ENCODE peak calls at places on chromosomes 5 and 9, in eight cellular contexts. One of them, this sample, is unnamed.

GRCh38 chr5:112210430-112211005 is 208.6 kb downstream of the EPB41L4A start:
- DNase-seq in choroid plexus epithelial cell: peak
- DNase-seq in LoVo: peak
- DNase-seq in DMS79 treated with DMSO at 0.1 percent for 48 hours: peak
- DNase-seq in AG04450: no peak
- DNase-seq in HTR-8/SVneo: peak
- DNase-seq in NCI-H69: peak
- DNase-seq in GM03348: peak
- DNase-seq in this sample: no peak

GRCh38 chr5:31581498-31582099 is 49.5 kb downstream of the C5orf22 start:
- DNase-seq in choroid plexus epithelial cell: peak
- DNase-seq in LoVo: peak
- DNase-seq in DMS79 treated with DMSO at 0.1 percent for 48 hours: peak
- DNase-seq in AG04450: no peak
- DNase-seq in HTR-8/SVneo: peak
- DNase-seq in NCI-H69: peak
- DNase-seq in GM03348: peak
- DNase-seq in this sample: peak

GRCh38 chr9:102049586-102050246 is 311.3 kb upstream of the GRIN3A start:
- DNase-seq in choroid plexus epithelial cell: no peak
- DNase-seq in LoVo: no peak
- DNase-seq in DMS79 treated with DMSO at 0.1 percent for 48 hours: no peak
- DNase-seq in AG04450: no peak
- DNase-seq in HTR-8/SVneo: no peak
- DNase-seq in NCI-H69: no peak
- DNase-seq in GM03348: no peak
- DNase-seq in this sample: no peak

GRCh38 chr5:134215757-134216156 is 10.1 kb downstream of the PPP2CA start:
- DNase-seq in choroid plexus epithelial cell: no peak
- DNase-seq in LoVo: no peak
- DNase-seq in DMS79 treated with DMSO at 0.1 percent for 48 hours: no peak
- DNase-seq in AG04450: no peak
- DNase-seq in HTR-8/SVneo: no peak
- DNase-seq in NCI-H69: no peak
- DNase-seq in GM03348: no peak
- DNase-seq in this sample: no peak

GRCh38 chr5:29963956-29964355 is 1229.5 kb upstream of the CDH6 start:
- DNase-seq in choroid plexus epithelial cell: peak
- DNase-seq in LoVo: no peak
- DNase-seq in DMS79 treated with DMSO at 0.1 percent for 48 hours: no peak
- DNase-seq in AG04450: no peak
- DNase-seq in HTR-8/SVneo: no peak
- DNase-seq in NCI-H69: no peak
- DNase-seq in GM03348: no peak
- DNase-seq in this sample: no peak

GRCh38 chr5:126972062-126972895 is 58.1 kb downstream of the MARCHF3 start:
- DNase-seq in choroid plexus epithelial cell: peak
- DNase-seq in LoVo: no peak
- DNase-seq in DMS79 treated with DMSO at 0.1 percent for 48 hours: no peak
- DNase-seq in AG04450: no peak
- DNase-seq in HTR-8/SVneo: no peak
- DNase-seq in NCI-H69: peak
- DNase-seq in GM03348: no peak
- DNase-seq in this sample: no peak

GRCh38 chr9:97318433-97318832 is 11.0 kb downstream of the CCDC180 start:
- DNase-seq in choroid plexus epithelial cell: no peak
- DNase-seq in LoVo: no peak
- DNase-seq in DMS79 treated with DMSO at 0.1 percent for 48 hours: no peak
- DNase-seq in AG04450: no peak
- DNase-seq in HTR-8/SVneo: no peak
- DNase-seq in NCI-H69: no peak
- DNase-seq in GM03348: no peak
- DNase-seq in this sample: no peak

GRCh38 chr5:172837640-172838039 is 3.6 kb downstream of the ERGIC1 start:
- DNase-seq in choroid plexus epithelial cell: no peak
- DNase-seq in LoVo: no peak
- DNase-seq in DMS79 treated with DMSO at 0.1 percent for 48 hours: peak
- DNase-seq in AG04450: no peak
- DNase-seq in HTR-8/SVneo: no peak
- DNase-seq in NCI-H69: peak
- DNase-seq in GM03348: no peak
- DNase-seq in this sample: no peak

GRCh38 chr9:128482186-128482585 is 22.3 kb upstream of the GLE1 start:
- DNase-seq in choroid plexus epithelial cell: no peak
- DNase-seq in LoVo: no peak
- DNase-seq in DMS79 treated with DMSO at 0.1 percent for 48 hours: no peak
- DNase-seq in AG04450: no peak
- DNase-seq in HTR-8/SVneo: no peak
- DNase-seq in NCI-H69: no peak
- DNase-seq in GM03348: no peak
- DNase-seq in this sample: no peak

GRCh38 chr9:15357050-15357653 is 50.1 kb upstream of the TTC39B start:
- DNase-seq in choroid plexus epithelial cell: no peak
- DNase-seq in LoVo: no peak
- DNase-seq in DMS79 treated with DMSO at 0.1 percent for 48 hours: no peak
- DNase-seq in AG04450: no peak
- DNase-seq in HTR-8/SVneo: no peak
- DNase-seq in NCI-H69: no peak
- DNase-seq in GM03348: no peak
- DNase-seq in this sample: no peak